ENCODE peak calls at places on chromosomes 12 and 14, in nine cellular contexts. J is transverse colon, S is endothelial cell, D is RPMI7951, K is nucleus accumbens, E is RPMI8226, T is PC-3, I is NCI-H774, W is anterior cingulate cortex. U is an unnamed sample.

GRCh38 chr12:100555722-100556121 is 17.8 kb upstream of the GAS2L3 start:
- DNase-seq in S (no peak), K (no peak), I (no peak), E (no peak), W (no peak), T (no peak), J (no peak), D (no peak), U (no peak)

GRCh38 chr12:43113153-43113552 is 438.9 kb downstream of the ADAMTS20 start:
- DNase-seq in S (no peak), T (no peak), K (no peak), I (no peak), W (no peak), E (no peak), D (peak), J (no peak), U (no peak)

GRCh38 chr14:73774244-73774575 is 60.0 kb upstream of the PNMA1 start:
- DNase-seq in E (no peak), D (no peak), K (no peak), J (no peak), T (no peak), I (no peak), S (no peak), W (no peak), U (no peak)

GRCh38 chr12:53949631-53950440 is 4.9 kb upstream of the HOXC12 start:
- DNase-seq in K (no peak), D (no peak), J (no peak), E (no peak), W (no peak), S (no peak), I (peak), T (no peak), U (no peak)

GRCh38 chr12:83700858-83701257 is 1014.2 kb downstream of the TMTC2 start:
- DNase-seq in J (no peak), I (no peak), D (peak), S (no peak), W (no peak), T (peak), K (no peak), E (no peak), U (no peak)

GRCh38 chr14:52089208-52089607 is 20.3 kb upstream of the NID2 start:
- DNase-seq in W (no peak), J (no peak), T (no peak), E (no peak), K (no peak), D (no peak), S (no peak), I (no peak), U (no peak)

GRCh38 chr12:4145990-4146859 is 127.3 kb upstream of the CCND2 start:
- DNase-seq in I (no peak), T (no peak), K (no peak), W (no peak), J (no peak), E (no peak), D (no peak), S (no peak), U (no peak)

GRCh38 chr14:65412881-65413738 is 580 bp downstream of the FUT8 start:
- DNase-seq in D (peak), S (no peak), J (peak), E (peak), K (peak), I (no peak), T (peak), W (peak), U (peak)